ENCODE peak calls at places on chromosomes 1 and 21, in seven cellular contexts. Z, B, P, F, V, A and L are unnamed samples.

GRCh38 chr1:182765416-182765815 is 24.2 kb upstream of the NPL start:
- DNase-seq in F (no peak), V (no peak), Z (no peak), B (no peak), P (no peak), A (no peak), L (no peak)

GRCh38 chr1:151002611-151003010 is 4.1 kb downstream of the MINDY1 start:
- DNase-seq in Z (no peak), B (no peak), P (no peak), V (no peak), A (no peak), F (no peak), L (no peak)

GRCh38 chr1:156748670-156749428 is 2.6 kb downstream of the HDGF start:
- DNase-seq in V (no peak), Z (no peak), F (no peak), B (no peak), P (no peak), A (no peak), L (no peak)

GRCh38 chr1:33957854-33958253 is 94.0 kb downstream of the HMGB4 start:
- DNase-seq in A (no peak), F (no peak), V (no peak), P (no peak), B (no peak), Z (no peak), L (no peak)

GRCh38 chr1:100627936-100628335 is 90.0 kb downstream of the GPR88 start:
- DNase-seq in P (no peak), V (no peak), A (no peak), F (no peak), B (no peak), Z (no peak), L (no peak)

GRCh38 chr1:117205368-117205767 is 5.4 kb downstream of the VTCN1 start:
- DNase-seq in A (no peak), P (no peak), V (no peak), F (no peak), Z (no peak), B (no peak), L (no peak)

GRCh38 chr1:76230894-76231293 is 156.3 kb downstream of the ST6GALNAC3 start:
- DNase-seq in P (no peak), Z (no peak), B (no peak), V (no peak), A (no peak), F (no peak), L (no peak)

GRCh38 chr1:244336232-244336899 is 115.3 kb downstream of the ADSS2 start:
- DNase-seq in A (no peak), B (no peak), F (no peak), Z (no peak), P (no peak), V (no peak), L (no peak)

GRCh38 chr1:1877852-1878436 is 12.9 kb downstream of the GNB1 start:
- DNase-seq in A (no peak), B (no peak), V (no peak), F (no peak), P (no peak), Z (no peak), L (no peak)

GRCh38 chr1:152517237-152517811 is 3.0 kb downstream of the CRCT1 start:
- DNase-seq in F (no peak), V (no peak), A (no peak), Z (no peak), B (no peak), P (no peak), L (no peak)

GRCh38 chr21:15742052-15742451 is 12.3 kb downstream of the USP25 start:
- DNase-seq in V (no peak), P (no peak), B (no peak), Z (no peak), F (no peak), A (no peak), L (no peak)

GRCh38 chr21:39347537-39347936 is 1.4 kb downstream of the HMGN1 start:
- DNase-seq in P (no peak), A (no peak), Z (no peak), B (no peak), F (no peak), V (no peak), L (no peak)

GRCh38 chr1:230090194-230090711 is 23.2 kb downstream of the GALNT2 start:
- DNase-seq in V (no peak), A (no peak), F (no peak), B (no peak), P (no peak), Z (peak; percentile 66), L (no peak)

GRCh38 chr21:33424214-33424613 is 21.0 kb downstream of the IFNGR2 start:
- DNase-seq in Z (no peak), F (no peak), P (no peak), B (no peak), A (no peak), V (no peak), L (no peak)

GRCh38 chr1:20353836-20354235 is 63.2 kb downstream of the VWA5B1 start:
- DNase-seq in V (no peak), Z (no peak), A (no peak), B (no peak), P (no peak), F (no peak), L (no peak)

GRCh38 chr1:203354246-203354645 is 3.3 kb upstream of the FMOD start:
- DNase-seq in V (no peak), B (no peak), F (no peak), Z (no peak), A (no peak), P (no peak), L (no peak)

GRCh38 chr1:187844313-187844712 is 1015.6 kb downstream of the PLA2G4A start:
- DNase-seq in A (no peak), V (no peak), Z (no peak), F (no peak), B (no peak), P (no peak), L (no peak)

GRCh38 chr21:41956926-41957729 is 3.3 kb upstream of the C2CD2 start:
- DNase-seq in B (no peak), F (no peak), Z (peak; percentile 46), P (no peak), A (no peak), V (no peak), L (no peak)

GRCh38 chr1:160639652-160640051 is 7.2 kb downstream of the SLAMF1 start:
- DNase-seq in Z (no peak), F (no peak), V (no peak), A (no peak), P (no peak), B (no peak), L (no peak)

GRCh38 chr1:97989094-97989680 is 68.4 kb upstream of the DPYD start:
- DNase-seq in P (no peak), A (no peak), V (no peak), F (no peak), Z (no peak), B (no peak), L (no peak)

GRCh38 chr1:155392898-155393411 is 72.3 kb downstream of the RUSC1 start:
- DNase-seq in F (no peak), Z (peak; percentile 5), A (no peak), B (no peak), V (no peak), P (no peak), L (no peak)

GRCh38 chr1:113928129-113928949 is 785 bp upstream of the HIPK1 start:
- DNase-seq in B (no peak), A (no peak), V (no peak), Z (no peak), F (no peak), P (no peak), L (no peak)

GRCh38 chr1:155321577-155322497 is 1.1 kb downstream of the RUSC1 start:
- DNase-seq in Z (no peak), F (no peak), V (no peak), A (no peak), B (no peak), P (no peak), L (no peak)

GRCh38 chr1:245956225-245956624 is 550.9 kb downstream of the SMYD3 start:
- DNase-seq in Z (peak; percentile 42), B (no peak), A (no peak), P (no peak), V (no peak), F (peak; percentile 24), L (no peak)

GRCh38 chr1:226820935-226821718 is 49.3 kb upstream of the PSEN2 start:
- DNase-seq in V (no peak), A (no peak), F (no peak), P (no peak), B (no peak), Z (peak; percentile 90), L (no peak)

GRCh38 chr1:210467440-210468040 is 138.8 kb downstream of the HHAT start:
- DNase-seq in F (no peak), V (no peak), P (no peak), Z (no peak), A (no peak), B (no peak), L (no peak)

GRCh38 chr1:66012076-66012769 is 219.5 kb downstream of the PDE4B start:
- DNase-seq in Z (no peak), V (no peak), A (no peak), B (no peak), F (no peak), P (no peak), L (no peak)

GRCh38 chr1:236489710-236490377 is 33.9 kb upstream of the LGALS8 start:
- DNase-seq in A (no peak), F (no peak), B (no peak), Z (peak; percentile 23), V (no peak), P (no peak), L (no peak)

GRCh38 chr1:197269053-197269452 is 1.0 kb downstream of the CRB1 start:
- DNase-seq in A (no peak), V (no peak), F (no peak), P (no peak), Z (no peak), B (peak; percentile 43), L (no peak)

GRCh38 chr1:9878421-9878820 is 31.6 kb downstream of the CTNNBIP1 start:
- DNase-seq in Z (no peak), V (no peak), B (no peak), A (no peak), P (no peak), F (no peak), L (no peak)

GRCh38 chr1:180171691-180172090 is 17.0 kb downstream of the QSOX1 start:
- DNase-seq in Z (no peak), V (no peak), F (no peak), P (no peak), A (no peak), B (no peak), L (no peak)

GRCh38 chr21:37797403-37797802 is 118.9 kb downstream of the KCNJ6 start:
- DNase-seq in Z (no peak), F (no peak), B (no peak), A (no peak), P (no peak), V (no peak), L (no peak)

GRCh38 chr1:119115301-119115700 is 25.2 kb downstream of the WARS2 start:
- DNase-seq in A (no peak), P (no peak), B (peak; percentile 83), V (no peak), Z (no peak), F (no peak), L (no peak)

GRCh38 chr1:45155423-45155822 is 51.0 kb downstream of the ZSWIM5 start:
- DNase-seq in Z (no peak), F (no peak), B (no peak), V (no peak), P (no peak), A (no peak), L (no peak)

GRCh38 chr1:32334864-32335618 is 992 bp downstream of the MARCKSL1 start:
- DNase-seq in V (peak; percentile 62), Z (no peak), A (peak; percentile 61), P (peak; percentile 56), F (peak; percentile 62), B (peak; percentile 39), L (peak; percentile 57)

GRCh38 chr21:38810034-38810825 is 4.5 kb downstream of the ETS2 start:
- DNase-seq in Z (no peak), V (no peak), P (no peak), F (no peak), A (no peak), B (no peak), L (no peak)

GRCh38 chr21:25103500-25104207 is 503.6 kb downstream of the MRPL39 start:
- DNase-seq in Z (no peak), P (no peak), V (no peak), F (no peak), A (no peak), B (no peak), L (no peak)